ENCODE peak calls at places on chromosomes 16 and 17, in four cellular contexts. B, J, W and P are unnamed samples.

GRCh38 chr17:8162997-8163977 is 539 bp upstream of the VAMP2 start:
- DNase-seq in B (no peak), W (peak), J (no peak), P (peak)

GRCh38 chr17:82457071-82457789 is 1.3 kb upstream of the NARF start:
- DNase-seq in J (no peak), W (no peak), B (no peak), P (no peak)

GRCh38 chr17:8747731-8748130 is 3.1 kb upstream of the CCDC42 start:
- DNase-seq in B (no peak), J (no peak), W (no peak), P (no peak)

GRCh38 chr16:27811881-27812280 is 251.6 kb downstream of the GSG1L start:
- DNase-seq in B (no peak), J (no peak), W (no peak), P (peak)

GRCh38 chr17:63967953-63968352 is 4.8 kb downstream of the SCN4A start:
- DNase-seq in J (no peak), B (no peak), W (no peak), P (no peak)

GRCh38 chr16:48041861-48042435 is 113.8 kb downstream of the ABCC12 start:
- DNase-seq in W (no peak), B (peak), J (peak), P (peak)

GRCh38 chr17:63395075-63395815 is 50.9 kb downstream of the CYB561 start:
- DNase-seq in B (no peak), J (no peak), W (no peak), P (no peak)

GRCh38 chr17:79370594-79370993 is 240.3 kb downstream of the RBFOX3 start:
- DNase-seq in B (no peak), J (no peak), W (no peak), P (no peak)

GRCh38 chr17:22703786-22704441 is 1011.6 kb downstream of the KCNJ18 start:
- DNase-seq in B (peak), J (no peak), W (no peak), P (no peak)

GRCh38 chr17:17718251-17718650 is 37.0 kb downstream of the RAI1 start:
- DNase-seq in J (no peak), W (no peak), B (no peak), P (no peak)

GRCh38 chr17:39927928-39928867 is 666 bp downstream of the LRRC3C start:
- DNase-seq in W (no peak), B (peak), J (peak), P (no peak)